ENCODE peak calls at places on chromosomes 2 and 18, in nine cellular contexts. One of them, this sample, is unnamed.

GRCh38 chr2:172451923-172452322 is 24.5 kb downstream of the ITGA6 start:
- DNase-seq in mesothelial cell of epicardium: no peak
- DNase-seq in CD8-positive, alpha-beta T cell: no peak
- DNase-seq in HCT116: no peak
- DNase-seq in pancreas: no peak
- DNase-seq in epithelial cell of esophagus: no peak
- DNase-seq in GM10248: no peak
- DNase-seq in MM.1S: no peak
- DNase-seq in CD4-positive, alpha-beta T cell: no peak
- DNase-seq in this sample: no peak

GRCh38 chr2:192827735-192828134 is 633.0 kb upstream of the TMEFF2 start:
- DNase-seq in CD4-positive, alpha-beta T cell: no peak
- DNase-seq in HCT116: no peak
- DNase-seq in epithelial cell of esophagus: no peak
- DNase-seq in CD8-positive, alpha-beta T cell: no peak
- DNase-seq in mesothelial cell of epicardium: no peak
- DNase-seq in MM.1S: no peak
- DNase-seq in pancreas: no peak
- DNase-seq in GM10248: no peak
- DNase-seq in this sample: no peak

GRCh38 chr2:219831957-219832356 is 204.5 kb downstream of the SLC4A3 start:
- DNase-seq in CD8-positive, alpha-beta T cell: no peak
- DNase-seq in GM10248: no peak
- DNase-seq in pancreas: no peak
- DNase-seq in CD4-positive, alpha-beta T cell: no peak
- DNase-seq in epithelial cell of esophagus: no peak
- DNase-seq in mesothelial cell of epicardium: no peak
- DNase-seq in HCT116: no peak
- DNase-seq in MM.1S: no peak
- DNase-seq in this sample: no peak

GRCh38 chr18:48605408-48605845 is 66.6 kb downstream of the CTIF start:
- DNase-seq in GM10248: peak; percentile 61
- DNase-seq in mesothelial cell of epicardium: no peak
- DNase-seq in CD8-positive, alpha-beta T cell: no peak
- DNase-seq in CD4-positive, alpha-beta T cell: no peak
- DNase-seq in MM.1S: no peak
- DNase-seq in HCT116: peak; percentile 29
- DNase-seq in pancreas: no peak
- DNase-seq in epithelial cell of esophagus: peak; percentile 34
- DNase-seq in this sample: no peak

GRCh38 chr2:169767243-169767888 is 31.3 kb upstream of the SSB start:
- DNase-seq in mesothelial cell of epicardium: no peak
- DNase-seq in CD4-positive, alpha-beta T cell: peak; percentile 47
- DNase-seq in pancreas: peak; percentile 66
- DNase-seq in GM10248: peak; percentile 62
- DNase-seq in CD8-positive, alpha-beta T cell: peak; percentile 30
- DNase-seq in epithelial cell of esophagus: peak; percentile 71
- DNase-seq in MM.1S: peak; percentile 66
- DNase-seq in HCT116: peak; percentile 28
- DNase-seq in this sample: peak; percentile 73

GRCh38 chr2:179132076-179132475 is 82.1 kb upstream of the CCDC141 start:
- DNase-seq in MM.1S: no peak
- DNase-seq in CD8-positive, alpha-beta T cell: no peak
- DNase-seq in epithelial cell of esophagus: no peak
- DNase-seq in CD4-positive, alpha-beta T cell: no peak
- DNase-seq in mesothelial cell of epicardium: no peak
- DNase-seq in HCT116: no peak
- DNase-seq in GM10248: no peak
- DNase-seq in pancreas: no peak
- DNase-seq in this sample: no peak

GRCh38 chr18:76814256-76814655 is 8.1 kb upstream of the ZNF236 start:
- DNase-seq in CD4-positive, alpha-beta T cell: no peak
- DNase-seq in GM10248: no peak
- DNase-seq in mesothelial cell of epicardium: no peak
- DNase-seq in MM.1S: no peak
- DNase-seq in HCT116: no peak
- DNase-seq in epithelial cell of esophagus: no peak
- DNase-seq in CD8-positive, alpha-beta T cell: no peak
- DNase-seq in pancreas: no peak
- DNase-seq in this sample: no peak

GRCh38 chr18:53442415-53442783 is 782.1 kb downstream of the MBD2 start:
- DNase-seq in epithelial cell of esophagus: no peak
- DNase-seq in MM.1S: no peak
- DNase-seq in CD8-positive, alpha-beta T cell: no peak
- DNase-seq in mesothelial cell of epicardium: no peak
- DNase-seq in HCT116: no peak
- DNase-seq in GM10248: no peak
- DNase-seq in pancreas: no peak
- DNase-seq in CD4-positive, alpha-beta T cell: no peak
- DNase-seq in this sample: no peak

GRCh38 chr2:239674101-239674980 is 273.5 kb upstream of the HDAC4 start:
- DNase-seq in GM10248: no peak
- DNase-seq in CD8-positive, alpha-beta T cell: no peak
- DNase-seq in CD4-positive, alpha-beta T cell: no peak
- DNase-seq in mesothelial cell of epicardium: no peak
- DNase-seq in HCT116: no peak
- DNase-seq in epithelial cell of esophagus: no peak
- DNase-seq in pancreas: no peak
- DNase-seq in MM.1S: no peak
- DNase-seq in this sample: no peak

GRCh38 chr2:9753276-9753600 is 90.0 kb upstream of the TAF1B start:
- DNase-seq in HCT116: peak; percentile 88
- DNase-seq in GM10248: peak; percentile 79
- DNase-seq in epithelial cell of esophagus: peak; percentile 99
- DNase-seq in CD8-positive, alpha-beta T cell: no peak
- DNase-seq in pancreas: no peak
- DNase-seq in CD4-positive, alpha-beta T cell: peak; percentile 38
- DNase-seq in mesothelial cell of epicardium: no peak
- DNase-seq in MM.1S: no peak
- DNase-seq in this sample: peak; percentile 73

GRCh38 chr2:127063701-127064590 is 43.0 kb downstream of the BIN1 start:
- DNase-seq in HCT116: no peak
- DNase-seq in epithelial cell of esophagus: no peak
- DNase-seq in MM.1S: no peak
- DNase-seq in GM10248: no peak
- DNase-seq in mesothelial cell of epicardium: no peak
- DNase-seq in pancreas: no peak
- DNase-seq in CD8-positive, alpha-beta T cell: no peak
- DNase-seq in CD4-positive, alpha-beta T cell: no peak
- DNase-seq in this sample: no peak

GRCh38 chr2:8219096-8219495 is 462.8 kb upstream of the ID2 start:
- DNase-seq in CD8-positive, alpha-beta T cell: no peak
- DNase-seq in CD4-positive, alpha-beta T cell: no peak
- DNase-seq in pancreas: no peak
- DNase-seq in epithelial cell of esophagus: no peak
- DNase-seq in mesothelial cell of epicardium: no peak
- DNase-seq in MM.1S: no peak
- DNase-seq in GM10248: no peak
- DNase-seq in HCT116: no peak
- DNase-seq in this sample: no peak

GRCh38 chr2:10912076-10912731 is 470 bp downstream of the KCNF1 start:
- DNase-seq in HCT116: no peak
- DNase-seq in pancreas: no peak
- DNase-seq in CD4-positive, alpha-beta T cell: no peak
- DNase-seq in MM.1S: no peak
- DNase-seq in GM10248: no peak
- DNase-seq in CD8-positive, alpha-beta T cell: no peak
- DNase-seq in mesothelial cell of epicardium: no peak
- DNase-seq in epithelial cell of esophagus: no peak
- DNase-seq in this sample: no peak

GRCh38 chr2:44192646-44193045 is 24.0 kb downstream of the PPM1B start:
- DNase-seq in epithelial cell of esophagus: no peak
- DNase-seq in GM10248: no peak
- DNase-seq in HCT116: no peak
- DNase-seq in MM.1S: no peak
- DNase-seq in pancreas: no peak
- DNase-seq in mesothelial cell of epicardium: no peak
- DNase-seq in CD8-positive, alpha-beta T cell: no peak
- DNase-seq in CD4-positive, alpha-beta T cell: no peak
- DNase-seq in this sample: no peak

GRCh38 chr18:44856157-44856556 is 175.5 kb downstream of the SETBP1 start:
- DNase-seq in HCT116: no peak
- DNase-seq in pancreas: no peak
- DNase-seq in CD8-positive, alpha-beta T cell: no peak
- DNase-seq in GM10248: no peak
- DNase-seq in MM.1S: no peak
- DNase-seq in epithelial cell of esophagus: peak; percentile 75
- DNase-seq in mesothelial cell of epicardium: no peak
- DNase-seq in CD4-positive, alpha-beta T cell: no peak
- DNase-seq in this sample: no peak

GRCh38 chr2:16773080-16773713 is 107.6 kb upstream of the CYRIA start:
- DNase-seq in HCT116: peak; percentile 36
- DNase-seq in MM.1S: peak; percentile 64
- DNase-seq in CD8-positive, alpha-beta T cell: no peak
- DNase-seq in CD4-positive, alpha-beta T cell: no peak
- DNase-seq in GM10248: peak; percentile 43
- DNase-seq in mesothelial cell of epicardium: no peak
- DNase-seq in epithelial cell of esophagus: peak; percentile 77
- DNase-seq in pancreas: peak; percentile 34
- DNase-seq in this sample: peak; percentile 40

GRCh38 chr18:51039138-51040112 is 9.4 kb downstream of the SMAD4 start:
- DNase-seq in HCT116: no peak
- DNase-seq in CD8-positive, alpha-beta T cell: no peak
- DNase-seq in MM.1S: no peak
- DNase-seq in mesothelial cell of epicardium: no peak
- DNase-seq in pancreas: peak; percentile 49
- DNase-seq in epithelial cell of esophagus: no peak
- DNase-seq in CD4-positive, alpha-beta T cell: no peak
- DNase-seq in GM10248: peak; percentile 28
- DNase-seq in this sample: peak; percentile 16

GRCh38 chr2:62415019-62415431 is 91.0 kb downstream of the TMEM17 start:
- DNase-seq in CD8-positive, alpha-beta T cell: no peak
- DNase-seq in CD4-positive, alpha-beta T cell: no peak
- DNase-seq in GM10248: peak; percentile 65
- DNase-seq in epithelial cell of esophagus: no peak
- DNase-seq in HCT116: no peak
- DNase-seq in MM.1S: peak; percentile 93
- DNase-seq in mesothelial cell of epicardium: no peak
- DNase-seq in pancreas: no peak
- DNase-seq in this sample: peak; percentile 58

GRCh38 chr2:170739048-170739447 is 23.9 kb downstream of the SP5 start:
- DNase-seq in MM.1S: no peak
- DNase-seq in CD8-positive, alpha-beta T cell: no peak
- DNase-seq in pancreas: no peak
- DNase-seq in epithelial cell of esophagus: peak; percentile 93
- DNase-seq in CD4-positive, alpha-beta T cell: no peak
- DNase-seq in HCT116: peak; percentile 57
- DNase-seq in mesothelial cell of epicardium: no peak
- DNase-seq in GM10248: no peak
- DNase-seq in this sample: no peak

GRCh38 chr2:95009009-95009760 is 16.3 kb upstream of the MAL start:
- DNase-seq in GM10248: no peak
- DNase-seq in pancreas: no peak
- DNase-seq in CD8-positive, alpha-beta T cell: no peak
- DNase-seq in CD4-positive, alpha-beta T cell: no peak
- DNase-seq in MM.1S: no peak
- DNase-seq in epithelial cell of esophagus: no peak
- DNase-seq in mesothelial cell of epicardium: no peak
- DNase-seq in HCT116: no peak
- DNase-seq in this sample: no peak

GRCh38 chr2:195779491-195779890 is 122.5 kb downstream of the SLC39A10 start:
- DNase-seq in pancreas: no peak
- DNase-seq in HCT116: no peak
- DNase-seq in CD4-positive, alpha-beta T cell: no peak
- DNase-seq in GM10248: no peak
- DNase-seq in epithelial cell of esophagus: peak; percentile 12
- DNase-seq in MM.1S: no peak
- DNase-seq in mesothelial cell of epicardium: no peak
- DNase-seq in CD8-positive, alpha-beta T cell: no peak
- DNase-seq in this sample: no peak

GRCh38 chr2:128228894-128229293 is 89.8 kb downstream of the HS6ST1 start:
- DNase-seq in GM10248: no peak
- DNase-seq in mesothelial cell of epicardium: no peak
- DNase-seq in epithelial cell of esophagus: peak; percentile 62
- DNase-seq in pancreas: no peak
- DNase-seq in MM.1S: no peak
- DNase-seq in HCT116: no peak
- DNase-seq in CD4-positive, alpha-beta T cell: no peak
- DNase-seq in CD8-positive, alpha-beta T cell: no peak
- DNase-seq in this sample: no peak

GRCh38 chr2:24918326-24919099 is 1.5 kb downstream of the ADCY3 start:
- DNase-seq in HCT116: no peak
- DNase-seq in CD4-positive, alpha-beta T cell: no peak
- DNase-seq in mesothelial cell of epicardium: no peak
- DNase-seq in CD8-positive, alpha-beta T cell: no peak
- DNase-seq in epithelial cell of esophagus: no peak
- DNase-seq in MM.1S: no peak
- DNase-seq in pancreas: no peak
- DNase-seq in GM10248: no peak
- DNase-seq in this sample: no peak
- TF ChIP-seq CTCF in HCT116: no peak
- TF ChIP-seq CTCF in CD4-positive, alpha-beta T cell: no peak
- TF ChIP-seq CTCF in mesothelial cell of epicardium: no peak
- TF ChIP-seq CTCF in CD8-positive, alpha-beta T cell: no peak
- TF ChIP-seq CTCF in epithelial cell of esophagus: no peak
- TF ChIP-seq CTCF in MM.1S: no peak
- TF ChIP-seq CTCF in pancreas: no peak
- TF ChIP-seq CTCF in GM10248: no peak
- TF ChIP-seq CTCF in this sample: no peak

DNA sequence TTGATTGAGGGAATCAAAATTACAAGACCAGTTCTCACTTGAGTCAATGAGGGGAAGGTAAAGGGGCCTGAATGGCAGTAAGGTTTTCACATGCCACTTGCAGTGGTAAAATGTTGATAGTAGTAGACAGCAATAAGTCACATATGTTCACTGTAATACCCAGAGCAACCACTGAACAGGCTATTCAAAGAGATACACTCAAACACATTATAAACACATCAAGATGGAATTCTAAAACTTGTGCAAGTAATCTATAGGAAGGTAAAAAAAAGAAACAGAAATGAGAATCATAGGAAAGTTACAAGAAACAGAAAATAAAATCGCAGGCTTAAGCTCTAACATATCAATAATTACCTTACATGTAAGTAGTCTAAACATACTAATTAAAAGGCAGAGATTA is 86.6 kb upstream of the AFF3 start:
- DNase-seq in CD4-positive, alpha-beta T cell: no peak
- DNase-seq in pancreas: no peak
- DNase-seq in mesothelial cell of epicardium: no peak
- DNase-seq in CD8-positive, alpha-beta T cell: no peak
- DNase-seq in GM10248: no peak
- DNase-seq in HCT116: no peak
- DNase-seq in MM.1S: no peak
- DNase-seq in epithelial cell of esophagus: no peak
- DNase-seq in this sample: no peak
- TF ChIP-seq CTCF in CD4-positive, alpha-beta T cell: no peak
- TF ChIP-seq CTCF in pancreas: no peak
- TF ChIP-seq CTCF in mesothelial cell of epicardium: no peak
- TF ChIP-seq CTCF in CD8-positive, alpha-beta T cell: no peak
- TF ChIP-seq CTCF in GM10248: no peak
- TF ChIP-seq CTCF in HCT116: peak; percentile 38
- TF ChIP-seq CTCF in MM.1S: no peak
- TF ChIP-seq CTCF in epithelial cell of esophagus: no peak
- TF ChIP-seq CTCF in this sample: no peak

GRCh38 chr18:31511098-31511497 is 13.1 kb downstream of the DSG2 start:
- DNase-seq in pancreas: no peak
- DNase-seq in CD4-positive, alpha-beta T cell: no peak
- DNase-seq in GM10248: no peak
- DNase-seq in epithelial cell of esophagus: no peak
- DNase-seq in CD8-positive, alpha-beta T cell: no peak
- DNase-seq in HCT116: no peak
- DNase-seq in mesothelial cell of epicardium: no peak
- DNase-seq in MM.1S: no peak
- DNase-seq in this sample: no peak
- TF ChIP-seq CTCF in pancreas: no peak
- TF ChIP-seq CTCF in CD4-positive, alpha-beta T cell: no peak
- TF ChIP-seq CTCF in GM10248: peak; percentile 8
- TF ChIP-seq CTCF in epithelial cell of esophagus: peak; percentile 14
- TF ChIP-seq CTCF in CD8-positive, alpha-beta T cell: no peak
- TF ChIP-seq CTCF in HCT116: peak; percentile 50
- TF ChIP-seq CTCF in mesothelial cell of epicardium: no peak
- TF ChIP-seq CTCF in MM.1S: no peak
- TF ChIP-seq CTCF in this sample: peak; percentile 22

GRCh38 chr18:52244658-52245057 is 95.3 kb upstream of the DCC start:
- DNase-seq in GM10248: no peak
- DNase-seq in pancreas: no peak
- DNase-seq in mesothelial cell of epicardium: no peak
- DNase-seq in CD4-positive, alpha-beta T cell: no peak
- DNase-seq in epithelial cell of esophagus: no peak
- DNase-seq in HCT116: no peak
- DNase-seq in MM.1S: no peak
- DNase-seq in CD8-positive, alpha-beta T cell: no peak
- DNase-seq in this sample: no peak
- TF ChIP-seq CTCF in GM10248: no peak
- TF ChIP-seq CTCF in pancreas: no peak
- TF ChIP-seq CTCF in mesothelial cell of epicardium: no peak
- TF ChIP-seq CTCF in CD4-positive, alpha-beta T cell: no peak
- TF ChIP-seq CTCF in epithelial cell of esophagus: no peak
- TF ChIP-seq CTCF in HCT116: no peak
- TF ChIP-seq CTCF in MM.1S: no peak
- TF ChIP-seq CTCF in CD8-positive, alpha-beta T cell: no peak
- TF ChIP-seq CTCF in this sample: no peak